ENCODE peak calls at places on chromosome 21, in six cellular contexts. T, K, Y, V, C and L are unnamed samples.

GRCh38 chr21:37358392-37358791 is 8.2 kb upstream of the DYRK1A start:
- DNase-seq in T (no peak), K (no peak), Y (no peak), V (no peak), C (no peak), L (no peak)

GRCh38 chr21:15671188-15671587 is 58.6 kb upstream of the USP25 start:
- DNase-seq in T (no peak), K (no peak), Y (no peak), V (no peak), C (no peak), L (no peak)

GRCh38 chr21:15207231-15207630 is 142.4 kb upstream of the NRIP1 start:
- DNase-seq in T (no peak), K (no peak), Y (no peak), V (no peak), C (no peak), L (no peak)

GRCh38 chr21:38355992-38356781 is 99.4 kb downstream of the KCNJ15 start:
- DNase-seq in T (peak), K (peak), Y (peak), V (peak), C (peak), L (peak)

GRCh38 chr21:32712043-32712442 is 15.8 kb downstream of the SYNJ1 start:
- DNase-seq in T (no peak), K (peak), Y (no peak), V (no peak), C (no peak), L (no peak)

GRCh38 chr21:35002879-35003722 is 46.0 kb downstream of the RUNX1 start:
- DNase-seq in T (peak), K (no peak), Y (peak), V (no peak), C (no peak), L (peak)

GRCh38 chr21:28781602-28782274 is 210.9 kb downstream of the LTN1 start:
- DNase-seq in T (peak), K (no peak), Y (peak), V (no peak), C (no peak), L (peak)

GRCh38 chr21:42997053-42997452 is 22.7 kb downstream of the PKNOX1 start:
- DNase-seq in T (peak), K (no peak), Y (peak), V (no peak), C (peak), L (peak)

GRCh38 chr21:38249256-38249655 is 7.5 kb upstream of the KCNJ15 start:
- DNase-seq in T (no peak), K (no peak), Y (no peak), V (no peak), C (no peak), L (no peak)

GRCh38 chr21:38911523-38912354 is 106.0 kb downstream of the ETS2 start:
- DNase-seq in T (no peak), K (no peak), Y (no peak), V (no peak), C (no peak), L (no peak)

GRCh38 chr21:15742052-15742451 is 12.3 kb downstream of the USP25 start:
- DNase-seq in T (peak), K (no peak), Y (no peak), V (no peak), C (no peak), L (no peak)

GRCh38 chr21:43731891-43732711 is 13.2 kb downstream of the PDXK start:
- DNase-seq in T (no peak), K (no peak), Y (no peak), V (no peak), C (no peak), L (no peak)

GRCh38 chr21:37380349-37381323 is 14.1 kb downstream of the DYRK1A start:
- DNase-seq in T (no peak), K (no peak), Y (no peak), V (no peak), C (no peak), L (no peak)

GRCh38 chr21:42097860-42098259 is 26.7 kb downstream of the UMODL1 start:
- DNase-seq in T (peak), K (no peak), Y (peak), V (no peak), C (peak), L (peak)

GRCh38 chr21:31213787-31214186 is 130.3 kb downstream of the TIAM1 start:
- DNase-seq in T (no peak), K (no peak), Y (no peak), V (no peak), C (no peak), L (no peak)
- TF ChIP-seq CTCF in T (peak), K (no peak), Y (no peak), V (no peak), C (no peak), L (no peak)

GRCh38 chr21:46326110-46326703 is 2.3 kb downstream of the PCNT start:
- DNase-seq in T (no peak), K (no peak), Y (no peak), V (no peak), C (no peak), L (no peak)
- TF ChIP-seq CTCF in T (no peak), K (no peak), Y (no peak), V (no peak), C (no peak), L (no peak)

DNA sequence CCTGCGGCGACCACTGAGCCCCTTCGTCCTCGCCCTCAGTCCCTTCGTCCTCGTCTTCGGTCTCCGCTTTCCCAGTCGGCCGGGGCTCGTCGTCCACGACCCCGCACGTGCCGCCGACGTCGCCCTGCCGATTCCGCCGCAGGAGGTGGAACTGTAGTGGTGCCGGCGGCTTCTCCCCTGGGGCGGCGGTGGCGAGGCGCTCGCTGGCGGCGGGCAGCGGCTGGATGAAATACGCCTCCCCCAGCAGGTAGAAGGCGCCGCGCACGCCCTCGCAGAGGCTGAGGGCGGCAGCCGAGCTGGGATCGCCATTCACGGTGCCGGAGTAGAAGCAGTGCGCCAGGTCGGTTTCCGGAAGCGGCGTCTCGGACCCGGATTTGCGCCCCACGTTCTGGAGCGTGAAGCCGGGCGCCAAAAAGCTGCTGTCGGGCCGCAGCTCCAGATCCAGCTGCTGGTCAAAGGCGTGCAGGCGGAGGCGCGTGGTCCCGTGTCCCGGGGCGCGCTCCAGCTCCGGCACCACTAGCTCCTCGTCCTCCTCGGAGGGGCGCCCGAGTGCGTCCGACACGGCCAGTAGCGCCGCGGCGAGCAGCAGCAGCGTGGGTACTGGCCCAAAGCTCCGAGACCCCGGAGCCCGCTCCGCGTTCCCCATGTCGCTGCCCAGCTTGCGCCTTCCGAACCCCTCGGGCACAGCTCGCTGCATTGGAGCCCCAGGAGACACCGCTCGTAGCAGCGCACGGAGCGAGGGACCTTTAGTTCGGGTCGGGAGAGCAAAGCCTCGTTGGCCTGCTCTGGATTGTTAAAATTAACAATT is 747 bp downstream of the ADAMTS1 start:
- DNase-seq in T (peak), K (no peak), Y (peak), V (peak), C (no peak), L (peak)
- TF ChIP-seq CTCF in T (peak), K (no peak), Y (no peak), V (no peak), C (peak), L (peak)

GRCh38 chr21:46604329-46604974 is 430 bp downstream of the S100B start:
- DNase-seq in T (no peak), K (no peak), Y (no peak), V (no peak), C (no peak), L (no peak)
- TF ChIP-seq CTCF in T (no peak), K (no peak), Y (no peak), V (no peak), C (no peak), L (no peak)